ENCODE peak calls at places on chromosomes 7 and 10, in eight cellular contexts. One of them, this sample, is unnamed.

GRCh38 chr10:49133706-49134248 is at the start of gene FAM170B:
- DNase-seq in stomach: no peak
- DNase-seq in heart left ventricle: no peak
- DNase-seq in Peyer's patch: no peak
- DNase-seq in uterus: no peak
- DNase-seq in tibial nerve: no peak
- DNase-seq in A549: no peak
- DNase-seq in endothelial cell of umbilical vein: no peak
- DNase-seq in this sample: no peak

GRCh38 chr10:119970107-119970506 is 77.6 kb downstream of the SEC23IP start:
- DNase-seq in stomach: no peak
- DNase-seq in Peyer's patch: no peak
- DNase-seq in endothelial cell of umbilical vein: no peak
- DNase-seq in heart left ventricle: no peak
- DNase-seq in tibial nerve: no peak
- DNase-seq in A549: no peak
- DNase-seq in uterus: no peak
- DNase-seq in this sample: no peak

GRCh38 chr10:45580781-45581496 is 91.6 kb downstream of the ZFAND4 start:
- DNase-seq in uterus: no peak
- DNase-seq in endothelial cell of umbilical vein: no peak
- DNase-seq in stomach: no peak
- DNase-seq in tibial nerve: no peak
- DNase-seq in heart left ventricle: no peak
- DNase-seq in A549: no peak
- DNase-seq in Peyer's patch: peak; percentile 29
- DNase-seq in this sample: no peak

GRCh38 chr7:67463983-67464382 is 467.4 kb downstream of the TYW1 start:
- DNase-seq in A549: no peak
- DNase-seq in stomach: no peak
- DNase-seq in tibial nerve: no peak
- DNase-seq in heart left ventricle: no peak
- DNase-seq in Peyer's patch: no peak
- DNase-seq in endothelial cell of umbilical vein: no peak
- DNase-seq in uterus: no peak
- DNase-seq in this sample: no peak

GRCh38 chr10:5619366-5620211 is 46.8 kb downstream of the ASB13 start:
- DNase-seq in endothelial cell of umbilical vein: peak; percentile 43
- DNase-seq in tibial nerve: peak; percentile 56
- DNase-seq in A549: no peak
- DNase-seq in Peyer's patch: no peak
- DNase-seq in stomach: no peak
- DNase-seq in heart left ventricle: no peak
- DNase-seq in uterus: no peak
- DNase-seq in this sample: no peak

GRCh38 chr7:121084748-121085336 is 96.3 kb downstream of the CPED1 start:
- DNase-seq in uterus: no peak
- DNase-seq in heart left ventricle: peak; percentile 28
- DNase-seq in tibial nerve: no peak
- DNase-seq in stomach: no peak
- DNase-seq in A549: peak; percentile 16
- DNase-seq in Peyer's patch: no peak
- DNase-seq in endothelial cell of umbilical vein: peak; percentile 67
- DNase-seq in this sample: no peak

GRCh38 chr7:20307901-20308300 is 22.8 kb upstream of the ITGB8 start:
- DNase-seq in endothelial cell of umbilical vein: no peak
- DNase-seq in heart left ventricle: no peak
- DNase-seq in A549: no peak
- DNase-seq in tibial nerve: no peak
- DNase-seq in Peyer's patch: no peak
- DNase-seq in uterus: no peak
- DNase-seq in stomach: no peak
- DNase-seq in this sample: no peak

GRCh38 chr10:94803307-94803706 is 40.8 kb downstream of the CYP2C19 start:
- DNase-seq in heart left ventricle: no peak
- DNase-seq in stomach: no peak
- DNase-seq in A549: no peak
- DNase-seq in uterus: no peak
- DNase-seq in Peyer's patch: no peak
- DNase-seq in endothelial cell of umbilical vein: no peak
- DNase-seq in tibial nerve: no peak
- DNase-seq in this sample: no peak

GRCh38 chr10:55001422-55001821 is 200.4 kb upstream of the PCDH15 start:
- DNase-seq in endothelial cell of umbilical vein: no peak
- DNase-seq in stomach: no peak
- DNase-seq in Peyer's patch: no peak
- DNase-seq in tibial nerve: no peak
- DNase-seq in A549: no peak
- DNase-seq in heart left ventricle: no peak
- DNase-seq in uterus: no peak
- DNase-seq in this sample: no peak

GRCh38 chr10:4131407-4132215 is 346.6 kb upstream of the KLF6 start:
- DNase-seq in tibial nerve: no peak
- DNase-seq in Peyer's patch: no peak
- DNase-seq in heart left ventricle: no peak
- DNase-seq in stomach: no peak
- DNase-seq in endothelial cell of umbilical vein: peak; percentile 86
- DNase-seq in uterus: no peak
- DNase-seq in A549: peak; percentile 10
- DNase-seq in this sample: no peak

GRCh38 chr10:4130685-4131084 is 345.7 kb upstream of the KLF6 start:
- DNase-seq in uterus: no peak
- DNase-seq in A549: no peak
- DNase-seq in endothelial cell of umbilical vein: peak; percentile 75
- DNase-seq in Peyer's patch: peak; percentile 37
- DNase-seq in heart left ventricle: no peak
- DNase-seq in stomach: no peak
- DNase-seq in tibial nerve: peak; percentile 25
- DNase-seq in this sample: no peak

GRCh38 chr10:4127518-4128315 is 342.7 kb upstream of the KLF6 start:
- DNase-seq in tibial nerve: no peak
- DNase-seq in endothelial cell of umbilical vein: peak; percentile 94
- DNase-seq in A549: no peak
- DNase-seq in heart left ventricle: no peak
- DNase-seq in stomach: peak; percentile 74
- DNase-seq in uterus: no peak
- DNase-seq in Peyer's patch: peak; percentile 66
- DNase-seq in this sample: no peak

GRCh38 chr10:4132216-4132556 is 347.2 kb upstream of the KLF6 start:
- DNase-seq in uterus: no peak
- DNase-seq in A549: no peak
- DNase-seq in heart left ventricle: no peak
- DNase-seq in endothelial cell of umbilical vein: no peak
- DNase-seq in Peyer's patch: no peak
- DNase-seq in stomach: no peak
- DNase-seq in tibial nerve: no peak
- DNase-seq in this sample: no peak

GRCh38 chr10:4129866-4130455 is 345.0 kb upstream of the KLF6 start:
- DNase-seq in tibial nerve: no peak
- DNase-seq in stomach: no peak
- DNase-seq in Peyer's patch: no peak
- DNase-seq in A549: no peak
- DNase-seq in endothelial cell of umbilical vein: peak; percentile 81
- DNase-seq in heart left ventricle: no peak
- DNase-seq in uterus: no peak
- DNase-seq in this sample: no peak
- H3K4me1 ChIP-seq in tibial nerve: peaks cover 15% of the 10 kb centered on the region
- H3K4me1 ChIP-seq in stomach: peaks cover 58% of the 10 kb centered on the region
- H3K4me1 ChIP-seq in Peyer's patch: peaks cover 24% of the 10 kb centered on the region
- H3K4me1 ChIP-seq in A549: peaks cover 10% of the 10 kb centered on the region
- H3K4me1 ChIP-seq in endothelial cell of umbilical vein: peaks cover 48% of the 10 kb centered on the region
- H3K4me1 ChIP-seq in heart left ventricle: peaks cover 59% of the 10 kb centered on the region
- H3K4me1 ChIP-seq in uterus: no peaks in the 10 kb centered on the region
- H3K4me1 ChIP-seq in this sample: peaks cover 16% of the 10 kb centered on the region

GRCh38 chr7:43872401-43873165 is 3.3 kb upstream of the MRPS24 start:
- DNase-seq in heart left ventricle: peak; percentile 63
- DNase-seq in A549: no peak
- DNase-seq in tibial nerve: peak; percentile 67
- DNase-seq in stomach: no peak
- DNase-seq in uterus: peak; percentile 57
- DNase-seq in endothelial cell of umbilical vein: no peak
- DNase-seq in Peyer's patch: no peak
- DNase-seq in this sample: no peak

GRCh38 chr7:43871064-43871463 is 1.7 kb upstream of the MRPS24 start:
- DNase-seq in endothelial cell of umbilical vein: no peak
- DNase-seq in tibial nerve: no peak
- DNase-seq in stomach: no peak
- DNase-seq in Peyer's patch: no peak
- DNase-seq in heart left ventricle: no peak
- DNase-seq in uterus: no peak
- DNase-seq in A549: no peak
- DNase-seq in this sample: no peak

GRCh38 chr7:43876266-43876665 is 6.9 kb upstream of the MRPS24 start:
- DNase-seq in stomach: no peak
- DNase-seq in tibial nerve: no peak
- DNase-seq in A549: no peak
- DNase-seq in Peyer's patch: no peak
- DNase-seq in endothelial cell of umbilical vein: no peak
- DNase-seq in heart left ventricle: no peak
- DNase-seq in uterus: no peak
- DNase-seq in this sample: no peak

GRCh38 chr7:43870316-43870715 is 999 bp upstream of the MRPS24 start:
- DNase-seq in stomach: no peak
- DNase-seq in tibial nerve: no peak
- DNase-seq in heart left ventricle: no peak
- DNase-seq in uterus: no peak
- DNase-seq in endothelial cell of umbilical vein: no peak
- DNase-seq in A549: no peak
- DNase-seq in Peyer's patch: no peak
- DNase-seq in this sample: no peak

DNA sequence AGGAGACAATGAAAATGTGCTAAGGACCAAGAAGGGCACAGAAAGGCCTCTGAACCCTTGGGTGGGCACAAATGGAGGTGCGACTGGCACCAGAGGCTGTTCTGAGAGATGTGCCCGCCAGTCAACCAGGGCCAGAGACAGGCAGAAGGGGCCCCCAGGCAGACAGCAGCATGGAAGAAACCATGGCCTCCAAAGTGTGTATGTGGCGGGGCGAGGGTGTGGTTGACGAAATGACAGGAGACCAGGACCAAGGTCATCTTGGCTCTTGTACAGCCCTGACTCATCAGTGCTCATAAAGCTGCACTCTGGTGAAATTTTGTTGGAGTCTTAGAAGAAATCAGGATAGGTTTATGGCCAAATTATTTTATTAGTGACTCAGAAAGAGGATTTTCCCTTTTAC is 4.0 kb upstream of the MRPS24 start:
- DNase-seq in endothelial cell of umbilical vein: no peak
- DNase-seq in stomach: no peak
- DNase-seq in Peyer's patch: no peak
- DNase-seq in heart left ventricle: peak; percentile 73
- DNase-seq in tibial nerve: peak; percentile 70
- DNase-seq in A549: peak; percentile 9
- DNase-seq in uterus: peak; percentile 67
- DNase-seq in this sample: no peak
- TF ChIP-seq POLR2A in endothelial cell of umbilical vein: no peak
- TF ChIP-seq POLR2A in stomach: no peak
- TF ChIP-seq POLR2A in Peyer's patch: no peak
- TF ChIP-seq POLR2A in heart left ventricle: no peak
- TF ChIP-seq POLR2A in tibial nerve: no peak
- TF ChIP-seq POLR2A in A549: no peak
- TF ChIP-seq POLR2A in uterus: no peak
- TF ChIP-seq POLR2A in this sample: no peak

GRCh38 chr10:131117011-131117410 is 194.5 kb downstream of the TCERG1L start:
- DNase-seq in endothelial cell of umbilical vein: no peak
- DNase-seq in uterus: no peak
- DNase-seq in A549: no peak
- DNase-seq in stomach: no peak
- DNase-seq in Peyer's patch: no peak
- DNase-seq in tibial nerve: no peak
- DNase-seq in heart left ventricle: no peak
- DNase-seq in this sample: no peak

GRCh38 chr10:131116216-131117005 is 195.1 kb downstream of the TCERG1L start:
- DNase-seq in Peyer's patch: no peak
- DNase-seq in tibial nerve: no peak
- DNase-seq in heart left ventricle: no peak
- DNase-seq in endothelial cell of umbilical vein: no peak
- DNase-seq in A549: no peak
- DNase-seq in uterus: no peak
- DNase-seq in stomach: no peak
- DNase-seq in this sample: no peak

GRCh38 chr10:131121511-131122035 is 189.9 kb downstream of the TCERG1L start:
- DNase-seq in uterus: no peak
- DNase-seq in tibial nerve: no peak
- DNase-seq in A549: no peak
- DNase-seq in heart left ventricle: no peak
- DNase-seq in Peyer's patch: no peak
- DNase-seq in stomach: no peak
- DNase-seq in endothelial cell of umbilical vein: no peak
- DNase-seq in this sample: no peak

GRCh38 chr10:131117416-131118212 is 193.9 kb downstream of the TCERG1L start:
- DNase-seq in tibial nerve: no peak
- DNase-seq in Peyer's patch: no peak
- DNase-seq in stomach: no peak
- DNase-seq in endothelial cell of umbilical vein: no peak
- DNase-seq in heart left ventricle: no peak
- DNase-seq in A549: no peak
- DNase-seq in uterus: no peak
- DNase-seq in this sample: no peak

GRCh38 chr10:131119626-131120355 is 191.7 kb downstream of the TCERG1L start:
- DNase-seq in uterus: no peak
- DNase-seq in tibial nerve: no peak
- DNase-seq in endothelial cell of umbilical vein: no peak
- DNase-seq in Peyer's patch: no peak
- DNase-seq in stomach: no peak
- DNase-seq in A549: no peak
- DNase-seq in heart left ventricle: no peak
- DNase-seq in this sample: no peak
- H3K4me1 ChIP-seq in uterus: no peaks in the 10 kb centered on the region
- H3K4me1 ChIP-seq in tibial nerve: no peaks in the 10 kb centered on the region
- H3K4me1 ChIP-seq in endothelial cell of umbilical vein: no peaks in the 10 kb centered on the region
- H3K4me1 ChIP-seq in Peyer's patch: no peaks in the 10 kb centered on the region
- H3K4me1 ChIP-seq in stomach: no peaks in the 10 kb centered on the region
- H3K4me1 ChIP-seq in A549: no peaks in the 10 kb centered on the region
- H3K4me1 ChIP-seq in heart left ventricle: no peaks in the 10 kb centered on the region
- H3K4me1 ChIP-seq in this sample: no peaks in the 10 kb centered on the region

DNA sequence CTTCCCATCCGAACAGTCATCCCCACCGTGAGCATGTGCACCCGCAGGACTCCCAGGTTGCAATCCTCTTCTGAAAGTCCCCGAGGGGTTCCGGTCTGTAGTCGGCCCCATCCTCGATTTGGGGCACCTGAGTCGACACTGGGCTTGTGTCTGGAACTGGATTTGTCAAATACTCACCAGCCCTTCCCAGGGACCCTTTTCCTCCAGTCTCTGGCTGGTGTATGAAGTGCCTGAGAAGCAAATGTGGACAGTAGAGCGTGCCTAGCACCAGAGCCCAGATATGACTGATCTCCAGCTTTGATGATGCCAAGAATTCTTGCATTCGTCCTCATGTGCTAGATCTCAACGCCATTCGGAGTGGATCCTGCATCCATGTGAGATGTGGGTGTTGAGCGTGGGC is 132.5 kb upstream of the ADARB2 start:
- DNase-seq in A549: no peak
- DNase-seq in tibial nerve: no peak
- DNase-seq in endothelial cell of umbilical vein: no peak
- DNase-seq in uterus: no peak
- DNase-seq in stomach: no peak
- DNase-seq in Peyer's patch: no peak
- DNase-seq in heart left ventricle: no peak
- DNase-seq in this sample: no peak
- TF ChIP-seq POLR2A in A549: no peak
- TF ChIP-seq POLR2A in tibial nerve: no peak
- TF ChIP-seq POLR2A in endothelial cell of umbilical vein: no peak
- TF ChIP-seq POLR2A in uterus: no peak
- TF ChIP-seq POLR2A in stomach: no peak
- TF ChIP-seq POLR2A in Peyer's patch: no peak
- TF ChIP-seq POLR2A in heart left ventricle: no peak
- TF ChIP-seq POLR2A in this sample: no peak

GRCh38 chr10:110861476-110861875 is 10.3 kb upstream of the PDCD4 start:
- DNase-seq in A549: no peak
- DNase-seq in Peyer's patch: no peak
- DNase-seq in uterus: no peak
- DNase-seq in heart left ventricle: no peak
- DNase-seq in tibial nerve: no peak
- DNase-seq in stomach: no peak
- DNase-seq in endothelial cell of umbilical vein: no peak
- DNase-seq in this sample: no peak
- H3K4me1 ChIP-seq in A549: peaks cover 25% of the 10 kb centered on the region
- H3K4me1 ChIP-seq in Peyer's patch: peaks cover 83% of the 10 kb centered on the region
- H3K4me1 ChIP-seq in uterus: peaks cover 7% of the 10 kb centered on the region
- H3K4me1 ChIP-seq in heart left ventricle: peaks cover 94% of the 10 kb centered on the region
- H3K4me1 ChIP-seq in tibial nerve: peaks cover 24% of the 10 kb centered on the region
- H3K4me1 ChIP-seq in stomach: peaks cover 94% of the 10 kb centered on the region
- H3K4me1 ChIP-seq in endothelial cell of umbilical vein: no peaks in the 10 kb centered on the region
- H3K4me1 ChIP-seq in this sample: peaks cover 91% of the 10 kb centered on the region